ENCODE peak calls at places on chromosome X, in four cellular contexts. G is AG20443, R is AG09309, E is NCI-H1105. I is an unnamed sample.

GRCh38 chrX:102860235-102860634 is 76.8 kb upstream of the RAB40AL start:
- DNase-seq in G (no peak), R (no peak), E (no peak), I (no peak)

GRCh38 chrX:132004728-132005127 is 18.4 kb upstream of the STK26 start:
- DNase-seq in E (no peak), R (no peak), G (no peak), I (no peak)

GRCh38 chrX:21985332-21985777 is 44.8 kb downstream of the SMS start:
- DNase-seq in G (peak), E (peak), R (peak), I (peak)

GRCh38 chrX:39582091-39582490 is 515.7 kb downstream of the BCOR start:
- DNase-seq in E (no peak), R (no peak), G (no peak), I (no peak)

GRCh38 chrX:50115973-50116372 is 84.8 kb downstream of the AKAP4 start:
- DNase-seq in G (no peak), R (no peak), E (no peak), I (no peak)

GRCh38 chrX:39017062-39017461 is 215.8 kb downstream of the MID1IP1 start:
- DNase-seq in E (no peak), R (no peak), G (no peak), I (no peak)

GRCh38 chrX:7115557-7115956 is 32.0 kb upstream of the STS start:
- DNase-seq in R (no peak), G (peak), E (no peak), I (no peak)

GRCh38 chrX:128928636-128929035 is 594.7 kb downstream of the SMARCA1 start:
- DNase-seq in G (no peak), R (no peak), E (no peak), I (no peak)

GRCh38 chrX:30317308-30317707 is 8.1 kb upstream of the NR0B1 start:
- DNase-seq in E (no peak), R (no peak), G (no peak), I (no peak)

GRCh38 chrX:2767631-2768455 is 16.0 kb downstream of the XG start:
- DNase-seq in E (no peak), G (peak), R (no peak), I (no peak)

GRCh38 chrX:71616672-71617529 is 1.4 kb downstream of the CXCR3 start:
- DNase-seq in R (no peak), G (no peak), E (no peak), I (peak)

GRCh38 chrX:50430917-50431316 is 39.7 kb downstream of the DGKK start:
- DNase-seq in R (no peak), E (no peak), G (no peak), I (no peak)

GRCh38 chrX:71541546-71542022 is 8.7 kb downstream of the OGT start:
- DNase-seq in R (peak), G (peak), E (no peak), I (no peak)

GRCh38 chrX:139776614-139777013 is 68.6 kb upstream of the MCF2 start:
- DNase-seq in E (no peak), R (no peak), G (no peak), I (no peak)

GRCh38 chrX:117376460-117376859 is 740.1 kb downstream of the KLHL13 start:
- DNase-seq in G (no peak), R (no peak), E (no peak), I (no peak)

GRCh38 chrX:101564651-101565050 is 14.3 kb downstream of the ARMCX1 start:
- DNase-seq in G (no peak), R (no peak), E (no peak), I (no peak)

GRCh38 chrX:9465380-9466114 is 689 bp downstream of the TBL1X start:
- DNase-seq in G (peak), E (no peak), R (no peak), I (no peak)

GRCh38 chrX:107429090-107429489 is 20.4 kb upstream of the FRMPD3 start:
- DNase-seq in R (no peak), G (no peak), E (no peak), I (no peak)

GRCh38 chrX:39859991-39860861 is 237.5 kb downstream of the BCOR start:
- DNase-seq in R (no peak), E (no peak), G (no peak), I (peak)

GRCh38 chrX:48834383-48834709 is 1.1 kb downstream of the PCSK1N start:
- DNase-seq in E (no peak), R (no peak), G (no peak), I (no peak)

GRCh38 chrX:47723689-47724088 is 64.7 kb upstream of the UXT start:
- DNase-seq in G (no peak), E (no peak), R (no peak), I (no peak)

GRCh38 chrX:109795682-109796081 is 62.6 kb upstream of the ACSL4 start:
- DNase-seq in R (no peak), E (no peak), G (no peak), I (no peak)

GRCh38 chrX:19747672-19748610 is 139.5 kb downstream of the SH3KBP1 start:
- DNase-seq in G (no peak), E (no peak), R (no peak), I (peak)

GRCh38 chrX:7730071-7730470 is 112.9 kb upstream of the VCX start:
- DNase-seq in G (no peak), E (no peak), R (no peak), I (no peak)

GRCh38 chrX:121084903-121085611 is 37.6 kb downstream of the GLUD2 start:
- DNase-seq in G (no peak), R (no peak), E (no peak), I (no peak)

GRCh38 chrX:67601771-67602170 is 58.0 kb downstream of the AR start:
- DNase-seq in G (no peak), R (no peak), E (no peak), I (no peak)

GRCh38 chrX:4382273-4382672 is 668.8 kb upstream of the PRKX start:
- DNase-seq in R (no peak), G (no peak), E (no peak), I (no peak)

GRCh38 chrX:103356023-103356798 is at the start of gene TCEAL9:
- DNase-seq in R (peak), E (peak), G (peak), I (no peak)

GRCh38 chrX:41922694-41923171 is 621 bp downstream of the CASK start:
- DNase-seq in R (no peak), G (no peak), E (no peak), I (no peak)

GRCh38 chrX:5916945-5917344 is 311.7 kb downstream of the NLGN4X start:
- DNase-seq in R (no peak), E (no peak), G (no peak), I (no peak)

GRCh38 chrX:76253432-76253831 is 80.6 kb downstream of the PBDC1 start:
- DNase-seq in G (peak), R (no peak), E (peak), I (peak)